ENCODE peak calls at places on chromosomes 5 and 9, in seven cellular contexts. B is Calu3; R is CD4-positive, CD25-positive, alpha-beta regulatory T cell; F is NCI-H1436; D is AG20443; L is caudate nucleus; Z is H9. G is an unnamed sample.

GRCh38 chr5:55172051-55172899 is 702 bp downstream of the CDC20B start:
- DNase-seq in Z (peak), R (peak), L (peak), F (peak), B (peak), D (peak), G (peak)

GRCh38 chr5:80255425-80255751 is 460 bp downstream of the SERINC5 start:
- DNase-seq in B (peak), D (peak), Z (no peak), L (no peak), F (no peak), R (peak), G (peak)

GRCh38 chr9:128657344-128657704 is 677 bp upstream of the DYNC2I2 start:
- DNase-seq in R (no peak), F (no peak), B (no peak), L (no peak), D (no peak), Z (no peak), G (no peak)

GRCh38 chr5:179182601-179183000 is 122.4 kb downstream of the ZNF354C start:
- DNase-seq in D (no peak), Z (no peak), F (no peak), R (no peak), B (no peak), L (no peak), G (no peak)

GRCh38 chr5:132459031-132459982 is 31.3 kb downstream of the IRF1 start:
- DNase-seq in B (peak), D (peak), L (peak), R (no peak), Z (no peak), F (no peak), G (no peak)

GRCh38 chr9:121989010-121989409 is 104.1 kb downstream of the TTLL11 start:
- DNase-seq in F (no peak), L (no peak), D (no peak), B (peak), R (no peak), Z (peak), G (no peak)

GRCh38 chr5:128101676-128102075 is 18.1 kb downstream of the SLC12A2 start:
- DNase-seq in D (peak), L (no peak), B (no peak), R (no peak), Z (no peak), F (no peak), G (no peak)

GRCh38 chr5:24167791-24168190 is 477.0 kb downstream of the CDH10 start:
- DNase-seq in L (no peak), F (no peak), B (no peak), R (no peak), Z (no peak), D (no peak), G (no peak)

GRCh38 chr5:132321109-132321721 is 27.0 kb downstream of the SLC22A4 start:
- DNase-seq in F (no peak), B (no peak), L (no peak), Z (no peak), D (no peak), R (no peak), G (no peak)

GRCh38 chr9:88950341-88951141 is 40.7 kb upstream of the S1PR3 start:
- DNase-seq in R (no peak), F (no peak), B (no peak), L (no peak), D (peak), Z (no peak), G (peak)

GRCh38 chr5:74016373-74016772 is 390.4 kb downstream of the ARHGEF28 start:
- DNase-seq in Z (peak), R (no peak), F (no peak), B (peak), L (no peak), D (no peak), G (peak)

GRCh38 chr5:142561486-142562097 is 124.3 kb downstream of the FGF1 start:
- DNase-seq in L (no peak), B (no peak), D (no peak), R (no peak), Z (no peak), F (no peak), G (no peak)

GRCh38 chr5:140084466-140084865 is 29.4 kb upstream of the PURA start:
- DNase-seq in Z (no peak), F (no peak), B (no peak), R (no peak), L (no peak), D (no peak), G (no peak)

GRCh38 chr5:177607452-177608192 is 7.7 kb downstream of the B4GALT7 start:
- DNase-seq in L (peak), D (peak), F (no peak), R (peak), B (peak), Z (peak), G (peak)

GRCh38 chr9:72305102-72305546 is 59.9 kb downstream of the ZFAND5 start:
- DNase-seq in L (peak), Z (peak), B (peak), D (peak), F (peak), R (no peak), G (peak)

GRCh38 chr5:151075698-151076331 is 5.0 kb downstream of the TNIP1 start:
- DNase-seq in F (no peak), Z (no peak), B (peak), L (no peak), R (no peak), D (peak), G (peak)

GRCh38 chr5:88934401-88934800 is 51.4 kb upstream of the MEF2C start:
- DNase-seq in L (no peak), F (no peak), B (no peak), R (no peak), D (no peak), Z (no peak), G (no peak)

GRCh38 chr5:74017112-74017511 is 391.1 kb downstream of the ARHGEF28 start:
- DNase-seq in D (peak), B (peak), L (no peak), F (peak), Z (peak), R (no peak), G (peak)

GRCh38 chr5:12016149-12016740 is 112.0 kb upstream of the CTNND2 start:
- DNase-seq in F (no peak), D (no peak), R (no peak), L (no peak), Z (peak), B (no peak), G (no peak)

GRCh38 chr9:92100237-92100911 is 14.8 kb downstream of the SPTLC1 start:
- DNase-seq in Z (no peak), B (peak), D (peak), F (no peak), L (no peak), R (no peak), G (peak)

GRCh38 chr5:190366-191035 is 794 bp upstream of the LRRC14B start:
- DNase-seq in R (no peak), Z (no peak), D (no peak), L (no peak), B (no peak), F (no peak), G (no peak)

GRCh38 chr5:141135030-141135717 is at the start of gene PCDHB5:
- DNase-seq in Z (peak), F (peak), B (no peak), R (no peak), L (no peak), D (peak), G (no peak)

GRCh38 chr9:132003904-132004303 is 75.8 kb downstream of the MED27 start:
- DNase-seq in Z (no peak), D (no peak), L (no peak), R (no peak), B (no peak), F (no peak), G (no peak)

GRCh38 chr9:119761737-119762136 is 392.5 kb upstream of the BRINP1 start:
- DNase-seq in D (no peak), Z (no peak), F (no peak), L (no peak), B (no peak), R (no peak), G (no peak)

GRCh38 chr5:56818409-56819026 is 3.2 kb downstream of the MAP3K1 start:
- DNase-seq in R (no peak), F (no peak), B (no peak), L (no peak), D (no peak), Z (no peak), G (no peak)

GRCh38 chr9:136840140-136840876 is 2.0 kb upstream of the AJM1 start:
- DNase-seq in Z (peak), L (no peak), R (no peak), B (no peak), D (no peak), F (no peak), G (peak)

GRCh38 chr9:113631811-113632665 is 168.5 kb downstream of the RGS3 start:
- DNase-seq in F (no peak), D (peak), L (no peak), Z (no peak), B (no peak), R (no peak), G (no peak)

GRCh38 chr9:101477736-101478135 is 42.2 kb upstream of the ALDOB start:
- DNase-seq in B (no peak), F (no peak), R (no peak), D (peak), L (no peak), Z (no peak), G (no peak)

GRCh38 chr9:4661165-4662095 is 664 bp upstream of the PLPP6 start:
- DNase-seq in D (no peak), R (no peak), F (no peak), L (no peak), Z (no peak), B (no peak), G (no peak)

GRCh38 chr9:121562261-121562780 is 62.7 kb upstream of the GGTA1 start:
- DNase-seq in F (no peak), R (no peak), D (no peak), Z (no peak), B (no peak), L (no peak), G (no peak)

GRCh38 chr5:107782770-107783169 is 112.0 kb upstream of the EFNA5 start:
- DNase-seq in B (no peak), D (no peak), F (no peak), Z (no peak), R (no peak), L (no peak), G (no peak)

GRCh38 chr5:73619606-73620334 is 6.2 kb upstream of the ARHGEF28 start:
- DNase-seq in L (no peak), R (no peak), F (no peak), B (no peak), Z (no peak), D (no peak), G (no peak)

GRCh38 chr5:89255845-89256463 is 373.0 kb upstream of the MEF2C start:
- DNase-seq in R (no peak), Z (no peak), L (no peak), F (peak), B (no peak), D (peak), G (no peak)

GRCh38 chr9:7467186-7467585 is 332.4 kb downstream of the DMAC1 start:
- DNase-seq in B (no peak), D (no peak), L (no peak), R (no peak), Z (no peak), F (no peak), G (no peak)

GRCh38 chr5:170479484-170479883 is 24.3 kb upstream of the KCNIP1 start:
- DNase-seq in L (no peak), D (no peak), B (peak), R (no peak), Z (peak), F (no peak), G (no peak)

GRCh38 chr5:169178754-169179153 is 122.2 kb downstream of the SLIT3 start:
- DNase-seq in L (peak), Z (no peak), R (no peak), F (no peak), B (no peak), D (no peak), G (no peak)

GRCh38 chr5:170145462-170145861 is 39.8 kb downstream of the FOXI1 start:
- DNase-seq in D (no peak), Z (no peak), B (no peak), L (no peak), R (no peak), F (no peak), G (no peak)

GRCh38 chr5:79149432-79149831 is 37.8 kb downstream of the BHMT start:
- DNase-seq in R (no peak), F (no peak), D (no peak), B (no peak), L (no peak), Z (no peak), G (no peak)

GRCh38 chr5:153952893-153953292 is 85.8 kb downstream of the FAM114A2 start:
- DNase-seq in R (no peak), Z (no peak), L (no peak), D (peak), B (no peak), F (no peak), G (no peak)

G was measured in PC-9.